ENCODE peak calls at places on chromosomes 11 and 22, in four cellular contexts. G, M, V and N are unnamed samples.

GRCh38 chr22:25362215-25362882 is 142.9 kb downstream of the CRYBB2 start:
- DNase-seq in V (no peak), G (peak; percentile 35), M (peak; percentile 74), N (peak; percentile 38)

GRCh38 chr22:50729391-50730012 is 8.5 kb upstream of the ACR start:
- DNase-seq in M (no peak), V (no peak), G (no peak), N (no peak)

GRCh38 chr11:12893787-12894672 is 115.1 kb upstream of the RASSF10 start:
- DNase-seq in G (peak; percentile 39), V (no peak), M (peak; percentile 63), N (peak; percentile 51)

GRCh38 chr11:64742940-64743590 is 877 bp downstream of the RASGRP2 start:
- DNase-seq in V (no peak), G (no peak), M (peak; percentile 91), N (peak; percentile 48)

GRCh38 chr22:44928064-44928463 is 81.7 kb downstream of the PHF21B start:
- DNase-seq in M (no peak), V (no peak), G (no peak), N (no peak)

GRCh38 chr11:8731647-8732188 is 49.1 kb downstream of the RPL27A start:
- DNase-seq in G (no peak), V (peak; percentile 48), M (no peak), N (no peak)

GRCh38 chr11:2450321-2451041 is 5.7 kb downstream of the KCNQ1 start:
- DNase-seq in M (no peak), G (no peak), V (no peak), N (no peak)

GRCh38 chr11:121494355-121495099 is 41.8 kb upstream of the SORL1-AS1 start:
- DNase-seq in V (peak; percentile 69), M (no peak), G (no peak), N (no peak)

GRCh38 chr22:26547426-26547825 is 35.2 kb upstream of the TFIP11 start:
- DNase-seq in M (no peak), V (no peak), G (no peak), N (no peak)

GRCh38 chr11:77152846-77153245 is 24.8 kb downstream of the MYO7A start:
- DNase-seq in M (no peak), V (no peak), G (no peak), N (no peak)

GRCh38 chr11:15453211-15453715 is 338.5 kb downstream of the INSC start:
- DNase-seq in M (no peak), V (no peak), G (no peak), N (no peak)

GRCh38 chr11:96200243-96200642 is 142.8 kb downstream of the MAML2 start:
- DNase-seq in M (no peak), G (no peak), V (no peak), N (no peak)

GRCh38 chr11:26730711-26731460 is 9.0 kb upstream of the SLC5A12 start:
- DNase-seq in M (no peak), V (no peak), G (no peak), N (no peak)

GRCh38 chr22:30005213-30005857 is 74.9 kb upstream of the HORMAD2 start:
- DNase-seq in G (peak; percentile 66), V (peak; percentile 17), M (peak; percentile 68), N (peak; percentile 27)

GRCh38 chr11:23859087-23859486 is 637.8 kb upstream of the LUZP2 start:
- DNase-seq in V (no peak), M (no peak), G (no peak), N (no peak)

GRCh38 chr11:6404341-6405038 is 14.2 kb downstream of the SMPD1 start:
- DNase-seq in M (no peak), V (no peak), G (no peak), N (no peak)

GRCh38 chr11:11594162-11594561 is 27.6 kb downstream of the GALNT18 start:
- DNase-seq in G (no peak), V (no peak), M (no peak), N (no peak)

GRCh38 chr22:49157529-49158339 is 669.9 kb downstream of the BRD1 start:
- DNase-seq in G (no peak), V (no peak), M (no peak), N (no peak)

GRCh38 chr22:35887296-35887875 is 141.2 kb downstream of the RBFOX2 start:
- DNase-seq in V (no peak), M (no peak), G (no peak), N (peak; percentile 42)

GRCh38 chr11:11622772-11623531 is 1.1 kb upstream of the GALNT18 start:
- DNase-seq in G (peak; percentile 18), M (no peak), V (no peak), N (no peak)

GRCh38 chr11:97938789-97939188 is 1082.0 kb upstream of the CNTN5 start:
- DNase-seq in G (no peak), M (no peak), V (no peak), N (no peak)

GRCh38 chr11:118434123-118434552 is 2.2 kb upstream of the KMT2A start:
- DNase-seq in V (no peak), G (peak; percentile 32), M (no peak), N (no peak)

GRCh38 chr11:94751806-94752205 is 16.4 kb upstream of the AMOTL1 start:
- DNase-seq in V (no peak), M (no peak), G (no peak), N (no peak)

GRCh38 chr11:72241290-72241781 is 2.6 kb downstream of the PHOX2A start:
- DNase-seq in M (no peak), G (no peak), V (no peak), N (no peak)

GRCh38 chr11:55791606-55792005 is 3.8 kb upstream of the OR5D14 start:
- DNase-seq in M (no peak), G (no peak), V (no peak), N (no peak)

GRCh38 chr11:2441171-2441570 is 3.1 kb downstream of the TRPM5 start:
- DNase-seq in M (no peak), G (no peak), V (no peak), N (no peak)

GRCh38 chr11:111605681-111606080 is 3.4 kb downstream of the SIK2 start:
- DNase-seq in M (no peak), G (no peak), V (no peak), N (no peak)

GRCh38 chr11:124759268-124760204 is 2.6 kb downstream of the ESAM start:
- DNase-seq in V (no peak), G (no peak), M (no peak), N (no peak)

GRCh38 chr11:9530020-9530628 is 43.3 kb upstream of the WEE1 start:
- DNase-seq in V (no peak), G (no peak), M (no peak), N (no peak)

GRCh38 chr11:96149743-96150555 is 193.0 kb downstream of the MAML2 start:
- DNase-seq in G (peak; percentile 48), M (no peak), V (no peak), N (peak; percentile 67)

GRCh38 chr11:4181780-4182721 is 87.5 kb downstream of the RRM1 start:
- DNase-seq in M (peak; percentile 71), G (peak; percentile 48), V (no peak), N (peak; percentile 83)

GRCh38 chr22:39439170-39439569 is 17.6 kb upstream of the MGAT3 start:
- DNase-seq in G (peak; percentile 25), V (no peak), M (no peak), N (no peak)

GRCh38 chr11:72338741-72339140 is 94.8 kb upstream of the PHOX2A start:
- DNase-seq in V (no peak), G (no peak), M (no peak), N (no peak)

GRCh38 chr11:1879941-1880720 is 11.6 kb downstream of the PRR33 start:
- DNase-seq in M (no peak), G (no peak), V (no peak), N (no peak)

GRCh38 chr11:33885338-33886005 is 6.4 kb downstream of the LMO2 start:
- DNase-seq in G (no peak), V (no peak), M (peak; percentile 61), N (no peak)

GRCh38 chr11:41301023-41301422 is 158.4 kb downstream of the LRRC4C start:
- DNase-seq in V (no peak), M (no peak), G (no peak), N (no peak)

GRCh38 chr11:66142370-66143263 is 72.5 kb downstream of the PACS1 start:
- DNase-seq in G (peak; percentile 79), V (no peak), M (no peak), N (peak; percentile 77)

DNA sequence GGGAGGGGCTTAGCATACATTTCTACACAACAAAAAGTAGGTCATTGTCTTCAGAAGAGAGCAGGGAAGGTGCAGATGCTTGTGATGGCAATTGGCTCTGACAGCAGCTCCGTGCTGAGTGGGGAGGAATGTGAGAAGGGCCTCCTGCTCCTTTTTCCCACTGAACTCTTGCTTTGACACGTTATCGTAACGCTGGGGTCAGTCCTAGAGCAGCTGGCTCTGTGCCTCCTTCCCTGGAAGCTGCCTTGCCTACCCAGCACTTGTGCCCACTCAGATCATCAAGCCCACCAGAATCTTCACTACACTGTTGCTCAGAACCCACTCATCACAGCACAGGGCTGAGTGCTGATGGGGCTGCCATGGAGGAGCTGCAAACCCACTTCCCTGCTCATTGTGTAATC is 14.9 kb upstream of the NAV2 start:
- DNase-seq in V (no peak), M (no peak), G (no peak), N (no peak)
- TF ChIP-seq BHLHE40 in V (no peak), M (no peak), G (no peak), N (no peak)

GRCh38 chr11:60454212-60454611 is 1.4 kb upstream of the MS4A1 start:
- DNase-seq in G (no peak), V (peak; percentile 53), M (no peak), N (no peak)
- TF ChIP-seq ESRRA in G (no peak), V (no peak), M (no peak), N (no peak)

GRCh38 chr11:82979824-82980223 is 78.3 kb downstream of the DDIAS start:
- DNase-seq in M (no peak), V (no peak), G (no peak), N (no peak)

GRCh38 chr11:82978422-82979099 is 77.0 kb downstream of the DDIAS start:
- DNase-seq in G (peak; percentile 30), V (peak; percentile 56), M (no peak), N (no peak)

GRCh38 chr11:82981852-82982251 is 80.3 kb downstream of the DDIAS start:
- DNase-seq in G (no peak), M (no peak), V (no peak), N (no peak)

GRCh38 chr11:82980947-82981346 is 79.4 kb downstream of the DDIAS start:
- DNase-seq in M (no peak), V (no peak), G (no peak), N (no peak)

GRCh38 chr11:82980292-82980691 is 78.8 kb downstream of the DDIAS start:
- DNase-seq in V (no peak), G (no peak), M (no peak), N (peak; percentile 26)
- TF ChIP-seq BHLHE40 in V (no peak), G (no peak), M (no peak), N (no peak)

GRCh38 chr22:18079706-18080230 is 2.0 kb downstream of the PEX26 start:
- DNase-seq in M (no peak), G (no peak), V (no peak), N (no peak)

GRCh38 chr22:18077087-18077638 is 627 bp upstream of the PEX26 start:
- DNase-seq in G (no peak), V (no peak), M (no peak), N (no peak)

GRCh38 chr22:18076060-18076497 is 1.7 kb upstream of the PEX26 start:
- DNase-seq in G (peak; percentile 86), V (no peak), M (peak; percentile 74), N (peak; percentile 48)

GRCh38 chr22:18078329-18079041 is 695 bp downstream of the PEX26 start:
- DNase-seq in V (no peak), M (peak; percentile 75), G (peak; percentile 34), N (peak; percentile 23)

GRCh38 chr22:18077639-18078328 is at the start of gene PEX26:
- DNase-seq in M (peak; percentile 95), G (peak; percentile 92), V (peak; percentile 84), N (peak; percentile 93)
- TF ChIP-seq ESRRA in M (peak; percentile 36), G (no peak), V (peak; percentile 26), N (no peak)